ENCODE peak calls at places on chromosomes 16 and 17, in five cellular contexts. One of them, this sample, is unnamed.

GRCh38 chr17:79020631-79021301 is 3.2 kb upstream of the C1QTNF1 start:
- DNase-seq in GM12878: no peak
- DNase-seq in HCT116: no peak
- DNase-seq in SK-N-SH: no peak
- DNase-seq in H1: no peak
- DNase-seq in this sample: no peak

GRCh38 chr17:73369126-73369525 is 57.3 kb upstream of the CDC42EP4 start:
- DNase-seq in H1: no peak
- DNase-seq in GM12878: no peak
- DNase-seq in SK-N-SH: peak
- DNase-seq in HCT116: no peak
- DNase-seq in this sample: no peak

GRCh38 chr16:82322177-82322576 is 152.2 kb upstream of the MPHOSPH6 start:
- DNase-seq in H1: no peak
- DNase-seq in GM12878: no peak
- DNase-seq in HCT116: no peak
- DNase-seq in SK-N-SH: no peak
- DNase-seq in this sample: no peak

GRCh38 chr16:52191533-52192134 is 355.3 kb downstream of the TOX3 start:
- DNase-seq in H1: peak
- DNase-seq in HCT116: peak
- DNase-seq in GM12878: peak
- DNase-seq in SK-N-SH: peak
- DNase-seq in this sample: peak

GRCh38 chr16:83666449-83666848 is 141.3 kb upstream of the HSBP1 start:
- DNase-seq in HCT116: no peak
- DNase-seq in SK-N-SH: no peak
- DNase-seq in H1: no peak
- DNase-seq in GM12878: no peak
- DNase-seq in this sample: no peak

GRCh38 chr16:78507576-78507975 is 408.1 kb downstream of the WWOX start:
- DNase-seq in HCT116: no peak
- DNase-seq in GM12878: no peak
- DNase-seq in SK-N-SH: no peak
- DNase-seq in H1: no peak
- DNase-seq in this sample: no peak

GRCh38 chr16:14369734-14370598 is 260.1 kb downstream of the PARN start:
- DNase-seq in HCT116: no peak
- DNase-seq in H1: no peak
- DNase-seq in SK-N-SH: no peak
- DNase-seq in GM12878: no peak
- DNase-seq in this sample: peak

GRCh38 chr16:82773018-82773417 is 146.2 kb downstream of the CDH13 start:
- DNase-seq in GM12878: no peak
- DNase-seq in HCT116: no peak
- DNase-seq in SK-N-SH: no peak
- DNase-seq in H1: no peak
- DNase-seq in this sample: no peak

GRCh38 chr17:41710472-41711090 is 1.6 kb upstream of the GAST start:
- DNase-seq in GM12878: no peak
- DNase-seq in H1: no peak
- DNase-seq in HCT116: no peak
- DNase-seq in SK-N-SH: no peak
- DNase-seq in this sample: no peak

GRCh38 chr17:49486012-49486641 is 9.0 kb upstream of the NGFR start:
- DNase-seq in GM12878: no peak
- DNase-seq in HCT116: no peak
- DNase-seq in SK-N-SH: no peak
- DNase-seq in H1: peak
- DNase-seq in this sample: no peak

GRCh38 chr17:62712011-62712615 is 84.6 kb downstream of the MRC2 start:
- DNase-seq in H1: no peak
- DNase-seq in GM12878: no peak
- DNase-seq in HCT116: no peak
- DNase-seq in SK-N-SH: no peak
- DNase-seq in this sample: no peak

GRCh38 chr16:81261049-81261648 is 22.7 kb downstream of the BCO1 start:
- DNase-seq in HCT116: peak
- DNase-seq in SK-N-SH: peak
- DNase-seq in H1: peak
- DNase-seq in GM12878: no peak
- DNase-seq in this sample: peak

GRCh38 chr17:57589151-57590034 is 155.7 kb downstream of the CCDC182 start:
- DNase-seq in GM12878: no peak
- DNase-seq in HCT116: no peak
- DNase-seq in SK-N-SH: no peak
- DNase-seq in H1: no peak
- DNase-seq in this sample: no peak

GRCh38 chr16:70701596-70701995 is 15.7 kb upstream of the MTSS2 start:
- DNase-seq in GM12878: no peak
- DNase-seq in SK-N-SH: no peak
- DNase-seq in HCT116: no peak
- DNase-seq in H1: no peak
- DNase-seq in this sample: no peak

GRCh38 chr17:69762359-69762758 is 312.7 kb upstream of the KCNJ16 start:
- DNase-seq in SK-N-SH: no peak
- DNase-seq in HCT116: no peak
- DNase-seq in H1: no peak
- DNase-seq in GM12878: no peak
- DNase-seq in this sample: no peak

GRCh38 chr16:11682655-11683096 is 14.4 kb downstream of the SNN start:
- DNase-seq in SK-N-SH: no peak
- DNase-seq in H1: no peak
- DNase-seq in GM12878: no peak
- DNase-seq in HCT116: no peak
- DNase-seq in this sample: no peak

GRCh38 chr16:81652798-81653505 is 126.1 kb upstream of the PLCG2 start:
- DNase-seq in HCT116: no peak
- DNase-seq in H1: no peak
- DNase-seq in GM12878: no peak
- DNase-seq in SK-N-SH: no peak
- DNase-seq in this sample: no peak

GRCh38 chr16:85258616-85259015 is 146.3 kb upstream of the CIBAR2 start:
- DNase-seq in HCT116: no peak
- DNase-seq in SK-N-SH: peak
- DNase-seq in H1: no peak
- DNase-seq in GM12878: no peak
- DNase-seq in this sample: no peak

GRCh38 chr17:41456206-41456605 is 11.0 kb downstream of the KRT32 start:
- DNase-seq in HCT116: no peak
- DNase-seq in H1: peak
- DNase-seq in GM12878: no peak
- DNase-seq in SK-N-SH: no peak
- DNase-seq in this sample: no peak

GRCh38 chr16:69893086-69893485 is 58.0 kb upstream of the CLEC18A start:
- DNase-seq in SK-N-SH: no peak
- DNase-seq in GM12878: no peak
- DNase-seq in H1: no peak
- DNase-seq in HCT116: no peak
- DNase-seq in this sample: no peak

GRCh38 chr17:82236142-82236971 is 7.5 kb downstream of the SLC16A3 start:
- DNase-seq in HCT116: no peak
- DNase-seq in SK-N-SH: peak
- DNase-seq in GM12878: no peak
- DNase-seq in H1: peak
- DNase-seq in this sample: peak

GRCh38 chr16:87706278-87707000 is 59.3 kb downstream of the KLHDC4 start:
- DNase-seq in H1: no peak
- DNase-seq in SK-N-SH: no peak
- DNase-seq in HCT116: no peak
- DNase-seq in GM12878: no peak
- DNase-seq in this sample: no peak

GRCh38 chr16:23694707-23695373 is 16.2 kb downstream of the PLK1 start:
- DNase-seq in GM12878: no peak
- DNase-seq in SK-N-SH: peak
- DNase-seq in HCT116: no peak
- DNase-seq in H1: peak
- DNase-seq in this sample: no peak

GRCh38 chr17:39064374-39064773 is 87.1 kb downstream of the PLXDC1 start:
- DNase-seq in H1: no peak
- DNase-seq in SK-N-SH: no peak
- DNase-seq in GM12878: no peak
- DNase-seq in HCT116: no peak
- DNase-seq in this sample: no peak

GRCh38 chr17:67685351-67685750 is 32.4 kb upstream of the NOL11 start:
- DNase-seq in H1: no peak
- DNase-seq in HCT116: no peak
- DNase-seq in SK-N-SH: no peak
- DNase-seq in GM12878: no peak
- DNase-seq in this sample: no peak

GRCh38 chr16:90047714-90048346 is 28.6 kb upstream of the DBNDD1 start:
- DNase-seq in SK-N-SH: peak
- DNase-seq in H1: peak
- DNase-seq in GM12878: no peak
- DNase-seq in HCT116: no peak
- DNase-seq in this sample: no peak

GRCh38 chr16:68800257-68800875 is 43.0 kb upstream of the TANGO6 start:
- DNase-seq in HCT116: peak
- DNase-seq in GM12878: peak
- DNase-seq in H1: peak
- DNase-seq in SK-N-SH: peak
- DNase-seq in this sample: peak

GRCh38 chr17:66978514-66979061 is 14.1 kb downstream of the CACNG4 start:
- DNase-seq in HCT116: no peak
- DNase-seq in GM12878: no peak
- DNase-seq in H1: no peak
- DNase-seq in SK-N-SH: peak
- DNase-seq in this sample: no peak

GRCh38 chr16:2404099-2404498 is 25.1 kb upstream of the CCNF start:
- DNase-seq in GM12878: no peak
- DNase-seq in H1: no peak
- DNase-seq in HCT116: no peak
- DNase-seq in SK-N-SH: no peak
- DNase-seq in this sample: no peak

DNA sequence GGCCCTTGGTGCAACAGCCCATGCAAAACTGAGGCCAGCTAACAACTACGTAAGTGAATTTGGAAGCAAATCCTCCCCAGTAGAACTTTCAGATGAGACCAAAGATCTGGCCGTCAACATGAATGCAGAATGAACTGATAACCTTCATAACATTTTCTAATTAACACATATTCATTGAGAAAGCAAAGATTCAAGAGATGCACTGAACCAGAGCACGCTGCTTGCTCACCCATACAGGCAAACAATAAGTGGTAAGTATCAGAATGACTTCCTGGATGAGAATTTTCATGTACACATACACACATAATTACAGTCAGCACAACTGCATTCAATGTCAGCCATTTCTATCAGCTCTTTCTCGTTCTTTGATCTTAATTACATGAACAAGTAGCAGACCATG is 30.6 kb downstream of the XYLT1 start:
- DNase-seq in H1: no peak
- DNase-seq in HCT116: no peak
- DNase-seq in GM12878: no peak
- DNase-seq in SK-N-SH: no peak
- DNase-seq in this sample: no peak
- TF ChIP-seq JUND in H1: no peak
- TF ChIP-seq JUND in HCT116: no peak
- TF ChIP-seq JUND in GM12878: no peak
- TF ChIP-seq JUND in SK-N-SH: no peak
- TF ChIP-seq JUND in this sample: no peak

DNA sequence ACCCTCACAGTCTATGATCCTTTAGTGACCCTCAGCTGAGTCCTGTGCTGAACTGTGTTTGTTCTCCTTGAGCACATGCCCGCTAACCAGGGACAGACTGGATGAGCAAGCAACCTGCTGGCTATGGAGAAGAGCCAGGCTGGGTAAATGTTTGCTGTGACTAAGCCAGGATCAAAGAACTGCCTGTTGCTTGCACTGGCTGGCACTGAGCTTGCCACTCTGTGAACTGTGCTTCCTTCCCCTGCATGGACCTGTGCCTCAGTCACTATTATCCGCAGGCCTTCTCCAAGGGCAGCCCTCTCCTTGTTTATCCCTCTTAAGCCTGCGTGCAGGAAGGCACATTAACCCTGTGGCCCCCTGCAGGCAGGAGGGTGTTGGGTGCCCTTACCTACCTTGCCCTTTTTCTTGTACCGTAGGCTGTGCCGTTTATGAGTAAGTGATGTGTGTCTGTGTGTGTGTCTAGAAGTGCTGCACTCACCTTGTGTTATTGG is 7.4 kb downstream of the PNPO start:
- DNase-seq in H1: no peak
- DNase-seq in HCT116: no peak
- DNase-seq in GM12878: no peak
- DNase-seq in SK-N-SH: no peak
- DNase-seq in this sample: no peak
- TF ChIP-seq JUND in H1: no peak
- TF ChIP-seq JUND in HCT116: no peak
- TF ChIP-seq JUND in GM12878: no peak
- TF ChIP-seq JUND in SK-N-SH: no peak
- TF ChIP-seq JUND in this sample: no peak

DNA sequence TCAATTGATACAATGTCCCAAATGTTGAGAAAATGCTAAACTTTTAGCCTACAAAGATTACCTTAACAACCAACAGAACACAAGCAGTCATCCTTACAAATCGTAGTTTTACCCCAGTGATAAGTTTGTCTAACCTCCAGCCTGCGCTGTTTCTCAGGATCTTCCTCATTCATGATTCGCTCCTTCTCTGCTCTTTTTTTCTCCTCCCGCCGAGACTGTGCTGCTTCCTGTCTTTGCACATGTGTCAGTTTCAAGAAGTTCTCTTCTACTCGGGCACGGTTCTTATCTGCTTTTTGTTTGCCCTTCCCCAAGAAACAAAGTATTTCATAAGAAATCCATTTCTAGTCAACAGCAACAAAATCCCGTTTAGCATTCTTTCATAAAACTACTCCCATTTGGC is 10.2 kb upstream of the STRADA start:
- DNase-seq in HCT116: no peak
- DNase-seq in SK-N-SH: no peak
- DNase-seq in H1: no peak
- DNase-seq in GM12878: no peak
- DNase-seq in this sample: no peak
- TF ChIP-seq JUND in HCT116: no peak
- TF ChIP-seq JUND in SK-N-SH: no peak
- TF ChIP-seq JUND in H1: no peak
- TF ChIP-seq JUND in GM12878: no peak
- TF ChIP-seq JUND in this sample: no peak

GRCh38 chr17:19310151-19310550 is 52.4 kb downstream of the B9D1 start:
- DNase-seq in H1: no peak
- DNase-seq in SK-N-SH: no peak
- DNase-seq in GM12878: no peak
- DNase-seq in HCT116: no peak
- DNase-seq in this sample: no peak
- TF ChIP-seq JUND in H1: no peak
- TF ChIP-seq JUND in SK-N-SH: no peak
- TF ChIP-seq JUND in GM12878: no peak
- TF ChIP-seq JUND in HCT116: no peak
- TF ChIP-seq JUND in this sample: no peak

This sample was measured in T47D.